ENCODE peak calls at places on chromosomes 12 and 14, in four cellular contexts. One of them, this sample, is unnamed.

GRCh38 chr12:113253532-113254285 is 32.4 kb downstream of the TPCN1 start:
- DNase-seq in testis: no peak
- DNase-seq in small intestine: no peak
- DNase-seq in heart right ventricle: no peak
- DNase-seq in this sample: no peak

GRCh38 chr14:103705158-103705523 is 10.1 kb downstream of the XRCC3 start:
- DNase-seq in testis: peak
- DNase-seq in small intestine: no peak
- DNase-seq in heart right ventricle: no peak
- DNase-seq in this sample: peak

GRCh38 chr14:50122291-50122690 is 5.9 kb upstream of the VCPKMT start:
- DNase-seq in testis: no peak
- DNase-seq in small intestine: no peak
- DNase-seq in heart right ventricle: no peak
- DNase-seq in this sample: no peak

GRCh38 chr12:2853626-2854025 is 3.2 kb downstream of the TEX52 start:
- DNase-seq in testis: peak
- DNase-seq in small intestine: peak
- DNase-seq in heart right ventricle: peak
- DNase-seq in this sample: peak

GRCh38 chr12:7460375-7461259 is 16.7 kb upstream of the CD163L1 start:
- DNase-seq in testis: peak
- DNase-seq in small intestine: peak
- DNase-seq in heart right ventricle: peak
- DNase-seq in this sample: no peak

GRCh38 chr12:53585726-53586125 is 40.5 kb downstream of the ATF7 start:
- DNase-seq in testis: no peak
- DNase-seq in small intestine: no peak
- DNase-seq in heart right ventricle: no peak
- DNase-seq in this sample: no peak

GRCh38 chr14:77467801-77468200 is 9.9 kb downstream of the AHSA1 start:
- DNase-seq in testis: no peak
- DNase-seq in small intestine: no peak
- DNase-seq in heart right ventricle: no peak
- DNase-seq in this sample: no peak

GRCh38 chr12:67355428-67356385 is 86.5 kb downstream of the CAND1 start:
- DNase-seq in testis: peak
- DNase-seq in small intestine: peak
- DNase-seq in heart right ventricle: no peak
- DNase-seq in this sample: no peak

GRCh38 chr14:104307627-104308401 is 169.4 kb downstream of the KIF26A start:
- DNase-seq in testis: no peak
- DNase-seq in small intestine: no peak
- DNase-seq in heart right ventricle: no peak
- DNase-seq in this sample: peak

GRCh38 chr12:94725375-94726168 is 75.2 kb upstream of the TMCC3 start:
- DNase-seq in testis: no peak
- DNase-seq in small intestine: peak
- DNase-seq in heart right ventricle: no peak
- DNase-seq in this sample: no peak

GRCh38 chr12:65892905-65893304 is 68.6 kb downstream of the HMGA2 start:
- DNase-seq in testis: no peak
- DNase-seq in small intestine: no peak
- DNase-seq in heart right ventricle: no peak
- DNase-seq in this sample: no peak

GRCh38 chr12:65895031-65895430 is 70.7 kb downstream of the HMGA2 start:
- DNase-seq in testis: no peak
- DNase-seq in small intestine: no peak
- DNase-seq in heart right ventricle: no peak
- DNase-seq in this sample: no peak

GRCh38 chr12:65895759-65896656 is 71.7 kb downstream of the HMGA2 start:
- DNase-seq in testis: no peak
- DNase-seq in small intestine: peak
- DNase-seq in heart right ventricle: no peak
- DNase-seq in this sample: no peak

GRCh38 chr12:65894624-65895023 is 70.3 kb downstream of the HMGA2 start:
- DNase-seq in testis: no peak
- DNase-seq in small intestine: peak
- DNase-seq in heart right ventricle: no peak
- DNase-seq in this sample: no peak

GRCh38 chr12:65894127-65894526 is 69.8 kb downstream of the HMGA2 start:
- DNase-seq in testis: no peak
- DNase-seq in small intestine: no peak
- DNase-seq in heart right ventricle: no peak
- DNase-seq in this sample: no peak
- H3K27ac ChIP-seq in testis: no peak
- H3K27ac ChIP-seq in small intestine: no peak
- H3K27ac ChIP-seq in heart right ventricle: no peak
- H3K27ac ChIP-seq in this sample: no peak

GRCh38 chr14:101151930-101152310 is 248.4 kb upstream of the RTL1 start:
- DNase-seq in testis: no peak
- DNase-seq in small intestine: no peak
- DNase-seq in heart right ventricle: no peak
- DNase-seq in this sample: no peak
- H3K4me3 ChIP-seq in testis: peak
- H3K4me3 ChIP-seq in small intestine: no peak
- H3K4me3 ChIP-seq in heart right ventricle: no peak
- H3K4me3 ChIP-seq in this sample: no peak

GRCh38 chr12:132456944-132457495 is 32.9 kb upstream of the FBRSL1 start:
- DNase-seq in testis: no peak
- DNase-seq in small intestine: no peak
- DNase-seq in heart right ventricle: no peak
- DNase-seq in this sample: peak
- H3K27ac ChIP-seq in testis: no peak
- H3K27ac ChIP-seq in small intestine: no peak
- H3K27ac ChIP-seq in heart right ventricle: no peak
- H3K27ac ChIP-seq in this sample: no peak

GRCh38 chr12:104204690-104205480 is 10.7 kb upstream of the TXNRD1 start:
- DNase-seq in testis: no peak
- DNase-seq in small intestine: no peak
- DNase-seq in heart right ventricle: no peak
- DNase-seq in this sample: no peak
- H3K4me3 ChIP-seq in testis: no peak
- H3K4me3 ChIP-seq in small intestine: no peak
- H3K4me3 ChIP-seq in heart right ventricle: no peak
- H3K4me3 ChIP-seq in this sample: no peak

GRCh38 chr14:71576472-71576871 is 355.8 kb upstream of the RGS6 start:
- DNase-seq in testis: no peak
- DNase-seq in small intestine: no peak
- DNase-seq in heart right ventricle: no peak
- DNase-seq in this sample: no peak

GRCh38 chr14:71579331-71579730 is 352.9 kb upstream of the RGS6 start:
- DNase-seq in testis: no peak
- DNase-seq in small intestine: no peak
- DNase-seq in heart right ventricle: no peak
- DNase-seq in this sample: no peak

DNA sequence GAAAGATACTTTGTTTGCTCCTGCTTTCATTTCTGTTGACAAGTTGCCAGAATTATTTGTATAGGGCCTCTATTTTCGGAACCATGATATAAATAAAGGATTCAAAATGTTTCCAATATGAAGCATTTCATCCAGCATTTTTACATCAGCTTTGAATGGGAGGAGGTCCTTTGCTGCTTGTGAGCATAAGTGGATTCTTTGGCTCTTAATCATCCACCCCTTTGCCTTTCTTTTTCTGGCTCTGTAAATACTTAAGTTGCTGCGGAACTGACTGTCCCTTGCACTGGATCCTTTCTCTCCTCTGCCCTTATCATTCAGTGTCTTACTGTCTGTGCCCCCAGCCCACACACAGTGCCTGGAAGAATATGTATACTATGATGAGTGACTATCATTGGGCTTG is 357.3 kb upstream of the RGS6 start:
- DNase-seq in testis: peak
- DNase-seq in small intestine: peak
- DNase-seq in heart right ventricle: no peak
- DNase-seq in this sample: no peak
- H3K27ac ChIP-seq in testis: peak
- H3K27ac ChIP-seq in small intestine: peak
- H3K27ac ChIP-seq in heart right ventricle: no peak
- H3K27ac ChIP-seq in this sample: no peak

DNA sequence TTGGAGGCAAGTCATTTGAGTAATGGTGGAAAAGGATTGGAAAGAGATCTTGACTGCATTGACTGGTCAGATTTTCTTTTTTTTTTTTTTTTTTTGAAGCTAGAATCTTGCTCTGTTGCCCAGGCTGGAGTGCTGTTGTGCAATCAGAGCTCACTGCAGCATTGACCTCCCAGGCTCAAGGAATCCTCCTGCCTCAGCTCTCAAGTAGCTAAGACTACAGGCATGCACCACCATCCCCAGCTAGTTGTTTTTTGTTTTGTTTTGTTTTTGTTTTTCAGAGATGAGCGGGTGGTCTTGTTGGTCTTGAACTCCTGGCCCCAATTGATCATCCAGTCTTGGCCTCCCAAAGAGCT is 30.9 kb upstream of the FAM222A start:
- DNase-seq in testis: no peak
- DNase-seq in small intestine: no peak
- DNase-seq in heart right ventricle: no peak
- DNase-seq in this sample: no peak
- H3K4me3 ChIP-seq in testis: no peak
- H3K4me3 ChIP-seq in small intestine: no peak
- H3K4me3 ChIP-seq in heart right ventricle: no peak
- H3K4me3 ChIP-seq in this sample: no peak

GRCh38 chr12:101697930-101698781 is 716 bp downstream of the CHPT1 start:
- DNase-seq in testis: peak
- DNase-seq in small intestine: peak
- DNase-seq in heart right ventricle: peak
- DNase-seq in this sample: peak
- H3K27ac ChIP-seq in testis: peak
- H3K27ac ChIP-seq in small intestine: peak
- H3K27ac ChIP-seq in heart right ventricle: peak
- H3K27ac ChIP-seq in this sample: peak

GRCh38 chr12:83856803-83857202 is 1055.8 kb downstream of the SLC6A15 start:
- DNase-seq in testis: no peak
- DNase-seq in small intestine: no peak
- DNase-seq in heart right ventricle: no peak
- DNase-seq in this sample: no peak
- H3K4me3 ChIP-seq in testis: no peak
- H3K4me3 ChIP-seq in small intestine: no peak
- H3K4me3 ChIP-seq in heart right ventricle: no peak
- H3K4me3 ChIP-seq in this sample: no peak

DNA sequence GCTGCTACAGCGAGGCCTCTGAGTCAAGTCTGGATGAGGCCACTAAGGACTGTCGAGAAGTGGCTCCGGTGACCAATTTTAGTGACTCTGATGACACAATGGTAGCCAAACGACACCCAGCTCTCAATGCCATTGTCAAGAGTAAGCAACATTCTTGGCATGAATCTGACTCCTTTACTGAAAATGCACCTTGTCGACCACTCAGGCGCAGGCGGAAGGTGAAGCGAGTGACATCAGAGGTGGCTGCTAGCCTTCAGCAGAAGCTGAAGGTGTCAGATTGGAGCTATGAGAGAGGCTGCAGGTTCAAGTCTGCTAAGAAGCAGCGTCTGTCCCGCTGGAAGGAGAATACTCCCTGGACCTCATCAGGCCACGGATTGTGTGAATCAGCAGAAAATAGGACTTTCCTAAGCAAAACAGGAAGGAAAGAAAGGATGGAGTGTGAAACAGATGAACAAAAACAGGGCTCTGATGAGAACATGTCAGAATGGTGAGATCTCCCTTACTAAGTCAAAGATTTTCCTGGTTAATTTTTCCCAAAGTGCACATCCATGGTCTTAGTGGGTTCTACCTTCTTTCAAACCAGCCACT is 2.9 kb downstream of the GPATCH2L start:
- DNase-seq in testis: no peak
- DNase-seq in small intestine: no peak
- DNase-seq in heart right ventricle: no peak
- DNase-seq in this sample: no peak
- H3K27ac ChIP-seq in testis: no peak
- H3K27ac ChIP-seq in small intestine: no peak
- H3K27ac ChIP-seq in heart right ventricle: no peak
- H3K27ac ChIP-seq in this sample: no peak

DNA sequence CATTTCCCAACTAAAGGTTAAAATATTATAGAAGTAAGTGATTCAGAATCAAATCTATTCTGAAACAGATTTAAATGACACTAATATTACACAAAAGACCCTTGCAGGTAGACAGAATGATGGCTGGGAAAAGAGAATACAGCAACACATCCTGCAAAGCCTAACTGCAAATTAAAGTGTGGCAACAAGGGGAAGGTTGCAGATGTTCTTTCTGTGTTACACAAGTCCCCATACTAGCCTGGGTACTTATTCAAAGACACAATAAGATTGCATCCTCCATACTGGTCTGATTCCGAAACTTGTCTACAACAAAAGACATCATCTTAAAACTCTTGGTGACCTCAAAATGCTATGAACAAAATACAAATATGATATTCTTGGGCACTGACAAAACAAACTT is 50.5 kb downstream of the R3HDM2 start:
- DNase-seq in testis: no peak
- DNase-seq in small intestine: no peak
- DNase-seq in heart right ventricle: no peak
- DNase-seq in this sample: no peak
- H3K4me3 ChIP-seq in testis: no peak
- H3K4me3 ChIP-seq in small intestine: no peak
- H3K4me3 ChIP-seq in heart right ventricle: no peak
- H3K4me3 ChIP-seq in this sample: no peak